ENCODE peak calls at places on chromosomes 11 and 22, in seven cellular contexts. P is adrenal gland; D is thoracic aorta; W is MM.1S; U is kidney; H is pancreas; S is CD8-positive, alpha-beta T cell. N is an unnamed sample.

GRCh38 chr11:44300881-44301855 is 8.8 kb downstream of the ALX4 start:
- DNase-seq in P (no peak), D (no peak), W (no peak), U (no peak), H (no peak), S (no peak), N (no peak)

GRCh38 chr11:77117485-77117884 is 10.6 kb upstream of the MYO7A start:
- DNase-seq in P (no peak), D (no peak), W (no peak), U (no peak), H (no peak), S (no peak), N (no peak)

GRCh38 chr22:43425976-43426785 is 14.4 kb downstream of the MPPED1 start:
- DNase-seq in P (no peak), D (no peak), W (no peak), U (peak; percentile 65), H (no peak), S (no peak), N (no peak)

GRCh38 chr11:469684-470667 is 19.9 kb downstream of the PTDSS2 start:
- DNase-seq in P (peak; percentile 62), D (no peak), W (no peak), U (peak; percentile 89), H (no peak), S (no peak), N (peak; percentile 75)

GRCh38 chr11:28077524-28077923 is 30.4 kb downstream of the KIF18A start:
- DNase-seq in P (no peak), D (no peak), W (no peak), U (no peak), H (no peak), S (no peak), N (no peak)

GRCh38 chr22:45064313-45065268 is 54.8 kb upstream of the PHF21B start:
- DNase-seq in P (no peak), D (no peak), W (no peak), U (no peak), H (no peak), S (no peak), N (no peak)

GRCh38 chr11:47987781-47988180 is 7.4 kb downstream of the PTPRJ start:
- DNase-seq in P (no peak), D (no peak), W (no peak), U (no peak), H (peak; percentile 13), S (no peak), N (no peak)

GRCh38 chr11:78595431-78596130 is 20.9 kb upstream of the NARS2 start:
- DNase-seq in P (no peak), D (no peak), W (no peak), U (peak; percentile 80), H (no peak), S (no peak), N (no peak)

GRCh38 chr11:122197055-122197987 is 81.3 kb upstream of the BLID start:
- DNase-seq in P (peak; percentile 27), D (peak; percentile 86), W (no peak), U (no peak), H (no peak), S (no peak), N (no peak)

GRCh38 chr11:86477495-86478155 is 102.9 kb downstream of the CCDC81 start:
- DNase-seq in P (no peak), D (no peak), W (no peak), U (no peak), H (no peak), S (no peak), N (no peak)

GRCh38 chr11:32152821-32153220 is 61.9 kb downstream of the RCN1 start:
- DNase-seq in P (no peak), D (no peak), W (no peak), U (no peak), H (no peak), S (no peak), N (no peak)

GRCh38 chr11:1628506-1629325 is 859 bp upstream of the KRTAP5-5 start:
- DNase-seq in P (peak; percentile 53), D (no peak), W (peak; percentile 32), U (peak; percentile 77), H (peak; percentile 34), S (peak; percentile 51), N (no peak)

GRCh38 chr11:13053255-13053917 is 44.3 kb downstream of the RASSF10 start:
- DNase-seq in P (no peak), D (no peak), W (no peak), U (no peak), H (no peak), S (no peak), N (no peak)

GRCh38 chr11:63793163-63793562 is 20.1 kb upstream of the SPINDOC start:
- DNase-seq in P (no peak), D (no peak), W (no peak), U (no peak), H (no peak), S (no peak), N (no peak)

GRCh38 chr22:43455861-43456260 is 44.0 kb downstream of the MPPED1 start:
- DNase-seq in P (no peak), D (no peak), W (no peak), U (no peak), H (no peak), S (no peak), N (no peak)

GRCh38 chr11:71140206-71140919 is 112.0 kb downstream of the SHANK2 start:
- DNase-seq in P (no peak), D (no peak), W (no peak), U (no peak), H (no peak), S (no peak), N (peak; percentile 49)

GRCh38 chr11:559020-559620 is 1.4 kb downstream of the LMNTD2 start:
- DNase-seq in P (no peak), D (no peak), W (peak; percentile 1), U (peak; percentile 84), H (no peak), S (no peak), N (no peak)

GRCh38 chr22:27213766-27214581 is 556.6 kb downstream of the MIAT start:
- DNase-seq in P (no peak), D (peak; percentile 44), W (no peak), U (peak; percentile 86), H (peak; percentile 11), S (no peak), N (no peak)

GRCh38 chr11:95082576-95083001 is 7.1 kb upstream of the ENDOD1 start:
- DNase-seq in P (no peak), D (no peak), W (no peak), U (no peak), H (no peak), S (no peak), N (no peak)

GRCh38 chr11:2071748-2072385 is 67.3 kb downstream of the IGF2 start:
- DNase-seq in P (no peak), D (no peak), W (no peak), U (no peak), H (no peak), S (no peak), N (no peak)

GRCh38 chr22:31343235-31344191 is 2.6 kb downstream of the PATZ1 start:
- DNase-seq in P (no peak), D (no peak), W (no peak), U (peak; percentile 94), H (peak; percentile 94), S (no peak), N (peak; percentile 87)

GRCh38 chr11:130786987-130787688 is 129.1 kb downstream of the SNX19 start:
- DNase-seq in P (no peak), D (no peak), W (no peak), U (peak; percentile 80), H (peak; percentile 27), S (no peak), N (no peak)

GRCh38 chr11:86486261-86487030 is 111.8 kb downstream of the CCDC81 start:
- DNase-seq in P (no peak), D (no peak), W (no peak), U (no peak), H (no peak), S (peak; percentile 24), N (no peak)

GRCh38 chr11:3659595-3660515 is 11.3 kb downstream of the CHRNA10 start:
- DNase-seq in P (no peak), D (no peak), W (no peak), U (peak; percentile 64), H (no peak), S (no peak), N (no peak)

GRCh38 chr22:25448435-25449051 is 115.9 kb upstream of the GRK3 start:
- DNase-seq in P (peak; percentile 30), D (no peak), W (no peak), U (no peak), H (peak; percentile 18), S (no peak), N (no peak)

DNA sequence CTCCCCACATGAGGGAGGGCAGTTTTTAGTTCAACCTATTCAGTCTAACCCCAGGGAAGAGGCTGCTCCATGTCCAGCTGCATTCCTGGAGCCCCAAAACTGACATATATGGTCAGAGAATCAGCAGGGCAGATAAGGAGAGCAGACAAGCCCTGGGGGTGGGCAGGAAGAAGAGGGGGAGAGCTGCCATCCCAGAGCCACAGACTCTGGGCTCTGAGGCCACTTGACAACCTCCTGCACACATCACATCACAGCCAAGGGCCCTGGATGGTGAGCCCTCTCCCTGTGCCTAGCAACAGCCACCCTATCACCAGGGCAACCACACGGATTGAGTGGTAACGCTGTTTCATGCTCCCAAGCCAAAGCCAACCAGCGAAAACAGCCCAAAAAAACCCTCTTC is 3.1 kb downstream of the ARHGAP1 start:
- DNase-seq in P (no peak), D (no peak), W (no peak), U (no peak), H (no peak), S (no peak), N (no peak)
- H3K4me3 ChIP-seq in P (no peak overlapping the region), D (peak overlapping the region; percentile 92), W (no peak overlapping the region), U (no peak overlapping the region), H (no peak overlapping the region), S (no peak overlapping the region), N (no peak overlapping the region)

GRCh38 chr22:20132686-20133246 is 1.2 kb downstream of the ZDHHC8 start:
- DNase-seq in P (no peak), D (no peak), W (no peak), U (no peak), H (no peak), S (no peak), N (no peak)
- H3K4me1 ChIP-seq in P (peaks cover 17% of the 10 kb centered on the region), D (peaks cover 63% of the 10 kb centered on the region), W (peaks cover 3% of the 10 kb centered on the region), U (peaks cover 7% of the 10 kb centered on the region), H (peaks cover 6% of the 10 kb centered on the region), S (peaks cover 51% of the 10 kb centered on the region), N (peaks cover 23% of the 10 kb centered on the region)

GRCh38 chr22:35914357-35914664 is 114.3 kb downstream of the RBFOX2 start:
- DNase-seq in P (no peak), D (no peak), W (no peak), U (no peak), H (no peak), S (no peak), N (no peak)

GRCh38 chr22:35915477-35916013 is 113.1 kb downstream of the RBFOX2 start:
- DNase-seq in P (no peak), D (no peak), W (no peak), U (no peak), H (no peak), S (no peak), N (no peak)

GRCh38 chr22:35914665-35915476 is 113.8 kb downstream of the RBFOX2 start:
- DNase-seq in P (peak; percentile 70), D (peak; percentile 33), W (peak; percentile 40), U (no peak), H (peak; percentile 77), S (no peak), N (peak; percentile 84)

GRCh38 chr22:35912668-35913067 is 116.0 kb downstream of the RBFOX2 start:
- DNase-seq in P (no peak), D (no peak), W (peak; percentile 72), U (no peak), H (no peak), S (no peak), N (no peak)

GRCh38 chr22:35913925-35914324 is 114.7 kb downstream of the RBFOX2 start:
- DNase-seq in P (no peak), D (no peak), W (no peak), U (no peak), H (no peak), S (no peak), N (no peak)
- H3K4me3 ChIP-seq in P (no peak overlapping the region), D (peak overlapping the region; percentile 71), W (no peak overlapping the region), U (peak overlapping the region; percentile 68), H (no peak overlapping the region), S (no peak overlapping the region), N (no peak overlapping the region)

GRCh38 chr22:39232806-39233735 is 11.7 kb downstream of the PDGFB start:
- DNase-seq in P (no peak), D (no peak), W (no peak), U (peak; percentile 62), H (no peak), S (no peak), N (no peak)
- H3K4me1 ChIP-seq in P (no peaks in the 10 kb centered on the region), D (peaks cover 29% of the 10 kb centered on the region), W (peaks cover 25% of the 10 kb centered on the region), U (peaks cover 34% of the 10 kb centered on the region), H (peaks cover 9% of the 10 kb centered on the region), S (peaks cover 41% of the 10 kb centered on the region), N (peaks cover 34% of the 10 kb centered on the region)